ENCODE peak calls at places on chromosomes 7 and 10, in eight cellular contexts. One of them, this sample, is unnamed.

GRCh38 chr7:37342665-37343471 is 105.8 kb downstream of the ELMO1 start:
- DNase-seq in mucosa of gallbladder: no peak
- DNase-seq in GF-D8: peak; percentile 94
- DNase-seq in NCI-H146: no peak
- DNase-seq in HT-29: no peak
- DNase-seq in epithelial cell of prostate: no peak
- DNase-seq in occipital lobe: no peak
- DNase-seq in NCI-H2081: no peak
- DNase-seq in this sample: no peak

GRCh38 chr10:125017547-125018298 is 75.8 kb downstream of the ZRANB1 start:
- DNase-seq in HT-29: no peak
- DNase-seq in GF-D8: no peak
- DNase-seq in NCI-H2081: peak; percentile 63
- DNase-seq in occipital lobe: no peak
- DNase-seq in mucosa of gallbladder: no peak
- DNase-seq in NCI-H146: peak; percentile 89
- DNase-seq in epithelial cell of prostate: no peak
- DNase-seq in this sample: peak; percentile 83

GRCh38 chr10:16155761-16156322 is 281.0 kb upstream of the PTER start:
- DNase-seq in NCI-H2081: no peak
- DNase-seq in NCI-H146: peak; percentile 52
- DNase-seq in occipital lobe: no peak
- DNase-seq in GF-D8: no peak
- DNase-seq in HT-29: no peak
- DNase-seq in epithelial cell of prostate: no peak
- DNase-seq in mucosa of gallbladder: no peak
- DNase-seq in this sample: peak; percentile 79

GRCh38 chr7:98788921-98789320 is 80.9 kb downstream of the TMEM130 start:
- DNase-seq in NCI-H2081: no peak
- DNase-seq in GF-D8: no peak
- DNase-seq in mucosa of gallbladder: no peak
- DNase-seq in epithelial cell of prostate: no peak
- DNase-seq in occipital lobe: no peak
- DNase-seq in NCI-H146: no peak
- DNase-seq in HT-29: no peak
- DNase-seq in this sample: no peak

GRCh38 chr7:115410972-115411686 is 489.2 kb downstream of the MDFIC start:
- DNase-seq in mucosa of gallbladder: no peak
- DNase-seq in NCI-H146: no peak
- DNase-seq in NCI-H2081: no peak
- DNase-seq in GF-D8: peak; percentile 67
- DNase-seq in HT-29: no peak
- DNase-seq in epithelial cell of prostate: no peak
- DNase-seq in occipital lobe: no peak
- DNase-seq in this sample: no peak

GRCh38 chr10:42638821-42639270 is 476 bp upstream of the ZNF33B start:
- DNase-seq in mucosa of gallbladder: no peak
- DNase-seq in occipital lobe: no peak
- DNase-seq in HT-29: no peak
- DNase-seq in GF-D8: no peak
- DNase-seq in NCI-H2081: no peak
- DNase-seq in epithelial cell of prostate: no peak
- DNase-seq in NCI-H146: no peak
- DNase-seq in this sample: no peak

GRCh38 chr10:77877461-77878344 is 48.9 kb downstream of the DLG5 start:
- DNase-seq in NCI-H2081: peak; percentile 89
- DNase-seq in GF-D8: peak; percentile 48
- DNase-seq in epithelial cell of prostate: peak; percentile 34
- DNase-seq in mucosa of gallbladder: peak; percentile 59
- DNase-seq in NCI-H146: peak; percentile 81
- DNase-seq in occipital lobe: no peak
- DNase-seq in HT-29: no peak
- DNase-seq in this sample: peak; percentile 91

GRCh38 chr10:1659221-1659791 is 78.0 kb downstream of the ADARB2 start:
- DNase-seq in NCI-H2081: no peak
- DNase-seq in epithelial cell of prostate: no peak
- DNase-seq in NCI-H146: no peak
- DNase-seq in occipital lobe: no peak
- DNase-seq in mucosa of gallbladder: no peak
- DNase-seq in GF-D8: no peak
- DNase-seq in HT-29: no peak
- DNase-seq in this sample: no peak

GRCh38 chr7:155187061-155187785 is 110.5 kb upstream of the INSIG1 start:
- DNase-seq in NCI-H2081: no peak
- DNase-seq in HT-29: no peak
- DNase-seq in NCI-H146: no peak
- DNase-seq in epithelial cell of prostate: no peak
- DNase-seq in mucosa of gallbladder: peak; percentile 5
- DNase-seq in GF-D8: no peak
- DNase-seq in occipital lobe: no peak
- DNase-seq in this sample: no peak

GRCh38 chr10:23362879-23363787 is 18.5 kb upstream of the C10orf67 start:
- DNase-seq in epithelial cell of prostate: no peak
- DNase-seq in occipital lobe: no peak
- DNase-seq in NCI-H2081: no peak
- DNase-seq in mucosa of gallbladder: no peak
- DNase-seq in GF-D8: no peak
- DNase-seq in HT-29: no peak
- DNase-seq in NCI-H146: no peak
- DNase-seq in this sample: no peak

GRCh38 chr7:132390705-132391104 is 185.6 kb downstream of the PLXNA4 start:
- DNase-seq in HT-29: no peak
- DNase-seq in epithelial cell of prostate: no peak
- DNase-seq in occipital lobe: no peak
- DNase-seq in NCI-H146: no peak
- DNase-seq in NCI-H2081: no peak
- DNase-seq in GF-D8: no peak
- DNase-seq in mucosa of gallbladder: no peak
- DNase-seq in this sample: no peak

GRCh38 chr10:133166504-133166827 is 6.4 kb downstream of the KNDC1 start:
- DNase-seq in GF-D8: no peak
- DNase-seq in occipital lobe: no peak
- DNase-seq in NCI-H2081: no peak
- DNase-seq in HT-29: no peak
- DNase-seq in mucosa of gallbladder: no peak
- DNase-seq in NCI-H146: no peak
- DNase-seq in epithelial cell of prostate: no peak
- DNase-seq in this sample: no peak

GRCh38 chr7:7792089-7792488 is 73.7 kb upstream of the RPA3 start:
- DNase-seq in mucosa of gallbladder: no peak
- DNase-seq in GF-D8: no peak
- DNase-seq in HT-29: no peak
- DNase-seq in occipital lobe: no peak
- DNase-seq in NCI-H2081: no peak
- DNase-seq in epithelial cell of prostate: no peak
- DNase-seq in NCI-H146: no peak
- DNase-seq in this sample: no peak

GRCh38 chr7:9097565-9098060 is 664.2 kb downstream of the NXPH1 start:
- DNase-seq in epithelial cell of prostate: no peak
- DNase-seq in occipital lobe: no peak
- DNase-seq in GF-D8: no peak
- DNase-seq in NCI-H2081: no peak
- DNase-seq in HT-29: no peak
- DNase-seq in mucosa of gallbladder: no peak
- DNase-seq in NCI-H146: no peak
- DNase-seq in this sample: peak; percentile 13

GRCh38 chr7:29588900-29589696 is 25.5 kb downstream of the PRR15 start:
- DNase-seq in GF-D8: no peak
- DNase-seq in occipital lobe: no peak
- DNase-seq in NCI-H146: peak; percentile 25
- DNase-seq in HT-29: peak; percentile 58
- DNase-seq in epithelial cell of prostate: no peak
- DNase-seq in mucosa of gallbladder: peak; percentile 29
- DNase-seq in NCI-H2081: peak; percentile 46
- DNase-seq in this sample: peak; percentile 68